ENCODE peak calls at places on chromosomes 6 and 20, in five cellular contexts. A, X, L, V and Y are unnamed samples.

GRCh38 chr6:22785036-22785435 is 215.7 kb downstream of the HDGFL1 start:
- DNase-seq in A (no peak), X (peak), L (peak), V (no peak), Y (no peak)

GRCh38 chr6:149221774-149222070 is 95.8 kb upstream of the TAB2 start:
- DNase-seq in A (no peak), X (no peak), L (peak), V (no peak), Y (no peak)

GRCh38 chr20:58458342-58459057 is 56.7 kb downstream of the APCDD1L start:
- DNase-seq in A (peak), X (peak), L (peak), V (no peak), Y (no peak)

GRCh38 chr6:138289739-138290138 is 71.4 kb upstream of the PBOV1 start:
- DNase-seq in A (peak), X (no peak), L (no peak), V (peak), Y (no peak)

GRCh38 chr6:118606858-118607257 is 44.5 kb downstream of the CEP85L start:
- DNase-seq in A (no peak), X (no peak), L (no peak), V (no peak), Y (no peak)

GRCh38 chr6:36657942-36658544 is 20.5 kb upstream of the CDKN1A start:
- DNase-seq in A (no peak), X (no peak), L (peak), V (no peak), Y (no peak)

GRCh38 chr6:168603234-168603633 is 162.2 kb downstream of the SMOC2 start:
- DNase-seq in A (no peak), X (no peak), L (no peak), V (no peak), Y (no peak)

GRCh38 chr6:12536416-12536815 is 180.2 kb upstream of the PHACTR1 start:
- DNase-seq in A (no peak), X (peak), L (no peak), V (no peak), Y (no peak)

GRCh38 chr20:327946-328563 is 2.7 kb downstream of the SOX12 start:
- DNase-seq in A (no peak), X (peak), L (no peak), V (no peak), Y (no peak)

GRCh38 chr20:47493175-47493953 is 8.3 kb upstream of the NCOA3 start:
- DNase-seq in A (peak), X (peak), L (peak), V (peak), Y (peak)

GRCh38 chr6:142927904-142928303 is 17.1 kb downstream of the HIVEP2 start:
- DNase-seq in A (no peak), X (no peak), L (peak), V (no peak), Y (no peak)

GRCh38 chr6:38349795-38350194 is 289.9 kb downstream of the BTBD9 start:
- DNase-seq in A (no peak), X (no peak), L (peak), V (no peak), Y (no peak)

DNA sequence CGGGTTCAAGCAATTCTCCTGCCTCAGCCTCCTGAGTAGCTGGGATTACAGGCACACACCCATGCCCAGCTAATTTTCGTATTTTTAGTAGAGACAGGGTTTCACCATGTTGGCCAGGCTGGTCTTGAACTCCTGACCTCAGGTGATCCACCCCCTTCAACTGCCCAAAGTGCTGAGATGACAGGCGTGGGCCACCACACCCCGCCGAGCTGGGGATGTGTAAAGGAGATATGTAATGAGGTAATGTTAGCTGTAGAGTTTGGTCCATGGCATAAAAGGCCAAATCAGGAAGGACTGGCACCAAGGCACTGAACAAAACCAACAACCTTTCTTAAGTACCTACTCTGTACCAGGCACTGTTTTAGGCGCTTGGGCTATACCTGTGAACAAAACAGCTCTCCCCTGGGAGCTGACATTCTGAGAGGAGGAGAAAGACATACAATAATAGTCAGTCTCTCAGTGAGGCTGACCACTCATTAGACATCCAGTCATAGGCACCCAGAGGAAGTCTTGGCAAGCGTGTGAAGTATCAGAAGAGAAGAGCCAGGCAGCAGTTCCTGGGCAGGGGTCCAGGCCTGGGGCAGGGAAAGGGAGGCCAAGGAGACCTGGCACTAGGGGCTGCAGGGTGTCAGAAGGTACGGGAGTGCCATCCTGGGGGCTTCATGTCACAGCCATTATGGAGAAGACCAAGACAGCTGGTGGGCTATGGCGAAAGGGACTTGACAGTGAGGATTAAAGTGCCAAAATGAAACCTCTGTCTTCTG is 164.8 kb upstream of the DTNBP1 start:
- DNase-seq in A (no peak), X (no peak), L (no peak), V (no peak), Y (no peak)
- TF ChIP-seq CTCF in A (no peak), X (no peak), L (no peak), V (no peak), Y (no peak)

DNA sequence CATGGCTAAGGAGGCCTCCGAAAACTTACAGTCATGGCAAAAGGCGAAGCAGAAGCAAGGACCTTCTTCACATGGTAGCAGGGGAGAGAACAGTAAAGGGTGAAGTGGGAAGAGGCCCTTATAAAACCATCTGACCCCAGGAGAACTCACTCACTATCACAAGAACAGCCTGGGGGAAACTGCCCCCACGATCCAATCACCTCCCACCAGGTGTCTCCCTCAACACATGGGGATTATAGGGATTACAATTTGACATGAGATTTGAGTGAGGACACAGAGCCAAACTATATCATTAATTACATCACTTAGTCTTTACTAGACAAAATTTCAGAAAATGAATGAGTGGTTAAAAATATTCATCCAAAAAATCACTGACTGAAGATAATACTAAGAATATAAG is 453.6 kb downstream of the COL12A1 start:
- DNase-seq in A (no peak), X (no peak), L (no peak), V (no peak), Y (no peak)
- TF ChIP-seq CTCF in A (no peak), X (no peak), L (no peak), V (no peak), Y (no peak)

GRCh38 chr20:20436689-20437088 is 68.8 kb downstream of the INSM1 start:
- DNase-seq in A (no peak), X (no peak), L (no peak), V (no peak), Y (no peak)

GRCh38 chr20:20432618-20433286 is 64.8 kb downstream of the INSM1 start:
- DNase-seq in A (no peak), X (no peak), L (no peak), V (no peak), Y (no peak)

GRCh38 chr20:20437314-20437713 is 69.4 kb downstream of the INSM1 start:
- DNase-seq in A (no peak), X (no peak), L (no peak), V (no peak), Y (no peak)

GRCh38 chr20:20439602-20440001 is 71.7 kb downstream of the INSM1 start:
- DNase-seq in A (no peak), X (no peak), L (no peak), V (no peak), Y (no peak)

GRCh38 chr20:20435453-20435852 is 67.5 kb downstream of the INSM1 start:
- DNase-seq in A (peak), X (no peak), L (no peak), V (no peak), Y (no peak)
- TF ChIP-seq CTCF in A (peak), X (no peak), L (no peak), V (no peak), Y (no peak)

DNA sequence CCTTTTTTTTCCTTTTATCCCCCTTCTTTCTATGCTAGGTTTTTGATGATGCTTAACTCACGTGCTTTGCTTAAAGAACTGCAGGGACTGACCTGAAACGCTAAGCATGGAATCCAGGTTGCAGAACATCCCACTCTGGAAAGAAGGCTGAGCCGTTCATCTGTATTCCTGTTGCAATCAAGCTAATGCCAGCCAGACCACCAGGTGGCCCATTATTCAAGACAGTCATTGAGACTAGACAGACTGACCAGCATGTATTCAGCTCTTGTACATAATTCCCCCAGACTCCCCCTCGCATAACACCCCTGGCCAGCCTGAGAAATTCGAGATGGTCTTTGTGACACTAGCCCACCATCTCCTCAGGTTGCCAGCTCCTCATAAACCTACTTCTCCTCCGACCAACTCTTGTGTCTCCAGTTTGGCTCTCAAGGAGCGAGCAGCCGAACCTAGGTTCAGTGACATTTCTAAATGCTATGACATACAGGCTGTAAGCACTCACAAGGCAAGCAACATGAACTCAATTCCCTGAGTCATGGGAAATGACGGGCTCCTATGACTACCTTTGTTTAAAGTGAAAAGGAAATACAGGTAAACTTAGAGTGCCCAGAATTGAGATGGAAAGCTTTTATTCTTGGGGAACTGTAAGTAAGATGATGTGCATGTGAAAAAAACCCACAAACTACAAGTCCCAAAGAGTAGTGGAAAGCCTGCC is 309.3 kb upstream of the CDYL start:
- DNase-seq in A (peak), X (peak), L (no peak), V (no peak), Y (peak)
- TF ChIP-seq CTCF in A (peak), X (no peak), L (peak), V (no peak), Y (no peak)

DNA sequence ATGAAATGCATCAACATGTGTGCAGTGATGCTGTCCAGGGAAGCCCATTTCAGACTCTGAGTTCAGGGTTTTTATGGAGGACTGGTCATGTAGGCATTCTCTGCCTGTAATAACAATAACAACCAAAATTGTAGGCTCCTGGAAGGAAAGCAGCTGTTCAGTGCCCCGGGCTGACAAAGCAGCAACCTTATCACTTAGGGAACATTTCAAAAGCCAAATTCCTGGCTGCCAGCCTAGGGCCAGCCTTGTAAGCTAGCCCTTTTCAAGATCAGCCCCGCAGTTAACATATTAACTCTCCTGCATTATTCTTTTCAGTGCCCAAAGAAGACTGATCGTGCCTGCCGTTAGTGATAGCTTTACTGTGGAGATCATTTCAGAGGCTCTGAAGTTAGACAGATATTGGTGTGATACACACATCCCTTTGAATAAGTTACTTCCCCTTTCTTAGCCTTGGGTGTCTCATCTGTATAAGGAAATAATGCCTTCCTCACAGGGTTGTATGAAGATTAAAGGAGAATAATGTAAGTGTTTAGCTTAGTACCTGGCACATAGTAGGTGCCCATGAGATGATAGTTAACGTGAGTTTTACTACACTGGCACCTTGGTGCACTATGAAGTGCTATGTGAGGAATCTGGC is 44.1 kb downstream of the CTNNBL1 start:
- DNase-seq in A (no peak), X (no peak), L (no peak), V (no peak), Y (no peak)
- TF ChIP-seq CTCF in A (no peak), X (no peak), L (no peak), V (no peak), Y (no peak)

DNA sequence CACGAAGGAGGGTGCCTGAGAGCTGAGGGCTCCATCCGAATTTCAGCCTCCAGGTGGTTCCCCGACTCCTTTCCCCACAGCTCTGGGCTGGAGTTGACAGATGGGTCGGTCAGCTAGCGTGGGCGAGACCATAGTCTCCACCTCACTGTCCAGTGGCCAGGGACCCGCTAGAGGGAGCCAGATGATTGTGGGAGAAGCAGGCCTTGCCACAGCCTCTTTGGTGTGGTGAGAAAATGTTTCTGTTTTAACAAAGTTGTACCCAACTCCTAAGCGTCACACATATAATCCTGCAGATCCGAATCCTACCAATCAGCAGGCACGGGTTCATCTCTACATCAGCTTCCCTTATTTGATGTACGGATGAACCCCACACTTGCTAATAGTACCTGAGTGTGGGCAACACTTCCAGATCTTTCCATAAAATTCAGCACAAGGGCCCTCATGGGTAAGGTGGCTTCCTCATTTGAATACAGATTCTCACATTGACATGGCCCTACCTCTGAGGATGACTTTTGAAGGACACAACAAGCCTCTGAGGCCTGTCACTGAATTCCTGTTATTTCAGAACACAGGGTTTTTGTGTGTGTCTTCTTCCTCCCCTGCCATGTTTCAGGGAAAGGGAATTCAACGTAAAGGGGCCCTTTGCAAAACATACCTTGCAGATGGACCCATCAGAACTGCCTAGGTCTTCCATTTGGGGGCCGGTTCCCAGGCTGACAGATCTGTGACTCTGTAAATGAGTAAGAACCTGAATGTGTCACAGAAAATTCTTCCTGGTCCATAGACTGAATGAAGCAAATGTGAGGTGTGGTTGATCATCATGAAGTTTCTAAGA is 103.2 kb upstream of the DUSP22 start:
- DNase-seq in A (peak), X (peak), L (peak), V (peak), Y (peak)
- TF ChIP-seq CTCF in A (peak), X (peak), L (peak), V (peak), Y (peak)

DNA sequence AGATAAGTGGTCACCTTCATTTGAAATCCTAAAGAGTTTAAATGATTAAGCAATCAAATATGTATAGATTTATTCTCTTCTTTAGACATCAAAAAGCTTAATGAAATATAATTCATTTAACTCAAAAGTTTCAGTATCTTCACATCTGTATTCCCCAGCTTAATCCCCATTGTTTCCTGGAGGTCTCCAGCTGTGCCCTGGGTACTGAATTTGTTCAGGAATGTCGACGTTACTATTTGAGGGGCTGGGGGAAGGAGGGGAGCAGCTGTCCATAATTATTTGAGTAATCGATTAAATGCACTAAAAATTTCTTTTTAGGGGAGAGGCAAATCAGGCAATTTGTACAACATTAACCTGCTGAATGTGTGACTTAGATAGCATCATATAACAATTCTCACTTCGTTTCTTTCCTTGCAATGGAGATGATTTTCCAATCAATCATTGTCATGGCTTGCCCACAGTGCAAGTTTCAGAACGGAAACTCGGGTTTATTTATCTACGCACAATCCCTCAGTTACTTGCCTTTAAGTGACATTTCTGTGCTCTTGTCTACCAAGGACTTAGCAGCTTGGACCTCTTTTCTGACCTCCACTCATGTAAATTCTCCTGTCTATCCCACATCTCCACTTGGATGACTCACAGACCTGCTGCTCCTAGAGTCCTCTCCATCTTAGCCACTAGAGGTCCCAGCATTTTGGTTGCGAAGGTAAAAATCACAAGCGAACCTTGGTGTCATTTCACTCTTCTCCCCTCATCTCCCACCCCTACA is 3.9 kb downstream of the DOK5 start:
- DNase-seq in A (peak), X (no peak), L (no peak), V (no peak), Y (peak)
- TF ChIP-seq CTCF in A (peak), X (peak), L (peak), V (no peak), Y (no peak)

DNA sequence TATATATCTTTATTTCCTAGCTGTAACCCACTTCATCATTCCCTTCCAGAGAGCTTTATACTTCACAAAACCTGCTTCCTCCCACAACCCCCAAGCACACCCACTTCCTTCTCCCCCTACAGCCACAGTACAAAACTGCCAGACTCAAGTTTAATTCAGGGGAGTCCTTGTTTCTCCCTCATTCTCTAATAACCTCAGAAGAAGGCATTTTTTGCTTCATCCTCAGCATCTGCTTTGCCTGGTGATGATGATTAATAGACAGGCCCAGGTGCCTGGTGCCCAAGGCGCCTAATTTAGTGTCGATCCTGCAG is 414.3 kb downstream of the KIF16B start:
- DNase-seq in A (no peak), X (no peak), L (no peak), V (no peak), Y (no peak)
- TF ChIP-seq CTCF in A (no peak), X (no peak), L (no peak), V (no peak), Y (no peak)

GRCh38 chr6:33410050-33410710 is 634 bp upstream of the PHF1 start:
- DNase-seq in A (peak), X (peak), L (peak), V (peak), Y (peak)
- TF ChIP-seq CTCF in A (no peak), X (no peak), L (no peak), V (no peak), Y (no peak)